ENCODE peak calls at places on chromosomes 6 and 20, in five cellular contexts. A is lower lobe of right lung; D is heart left ventricle; P is effector memory CD4-positive, alpha-beta T cell; X is CD4-positive, CD25-positive, alpha-beta regulatory T cell. K is an unnamed sample.

GRCh38 chr6:29811377-29811776 is 16.2 kb upstream of the HLA-G start:
- DNase-seq in A (no peak), D (no peak), X (no peak), P (no peak), K (no peak)

GRCh38 chr6:10073326-10073725 is 341.5 kb downstream of the TFAP2A start:
- DNase-seq in P (no peak), X (no peak), A (no peak), D (no peak), K (no peak)

GRCh38 chr6:37699138-37699766 is 1.6 kb upstream of the MDGA1 start:
- DNase-seq in D (no peak), P (peak), A (no peak), X (peak), K (peak)

GRCh38 chr20:6994452-6994851 is 227.0 kb downstream of the BMP2 start:
- DNase-seq in X (no peak), P (no peak), A (no peak), D (no peak), K (no peak)

GRCh38 chr6:100440935-100441334 is 23.8 kb downstream of the SIM1 start:
- DNase-seq in D (no peak), P (no peak), A (no peak), X (no peak), K (no peak)

GRCh38 chr6:21171801-21172200 is 421.8 kb upstream of the SOX4 start:
- DNase-seq in D (no peak), X (no peak), A (no peak), P (no peak), K (no peak)

GRCh38 chr6:6453186-6453585 is 132.7 kb upstream of the F13A1 start:
- DNase-seq in A (no peak), P (no peak), X (no peak), D (no peak), K (no peak)

GRCh38 chr6:125377621-125378020 is 75.9 kb upstream of the HDDC2 start:
- DNase-seq in D (no peak), A (no peak), P (no peak), X (no peak), K (no peak)

GRCh38 chr6:105786890-105787655 is 299.1 kb upstream of the PRDM1 start:
- DNase-seq in D (no peak), X (no peak), P (no peak), A (no peak), K (no peak)

GRCh38 chr6:2688416-2689064 is 62.2 kb downstream of the MYLK4 start:
- DNase-seq in P (no peak), A (no peak), D (no peak), X (no peak), K (no peak)

GRCh38 chr20:45341939-45342862 is 6.0 kb downstream of the SDC4 start:
- DNase-seq in P (no peak), D (peak), X (no peak), A (peak), K (peak)

GRCh38 chr6:111477481-111477938 is 5.5 kb downstream of the REV3L start:
- DNase-seq in A (no peak), X (no peak), D (no peak), P (no peak), K (no peak)

GRCh38 chr20:45822863-45823262 is 4.2 kb downstream of the TNNC2 start:
- DNase-seq in A (no peak), X (no peak), P (no peak), D (no peak), K (peak)

GRCh38 chr6:18978330-18979128 is 591.4 kb downstream of the RNF144B start:
- DNase-seq in P (no peak), X (no peak), A (no peak), D (peak), K (no peak)

GRCh38 chr6:163319609-163320366 is 94.7 kb upstream of the QKI start:
- DNase-seq in A (no peak), D (no peak), X (no peak), P (no peak), K (no peak)

GRCh38 chr6:108945686-108946158 is 97.5 kb downstream of the ARMC2 start:
- DNase-seq in X (no peak), P (no peak), D (peak), A (peak), K (peak)

GRCh38 chr6:94680672-94681212 is 896.6 kb upstream of the MANEA start:
- DNase-seq in P (no peak), X (no peak), D (no peak), A (no peak), K (no peak)

GRCh38 chr6:169337881-169338445 is 84.3 kb upstream of the THBS2 start:
- DNase-seq in D (no peak), A (no peak), X (no peak), P (no peak), K (no peak)

GRCh38 chr6:4888841-4889240 is 112.6 kb downstream of the CDYL start:
- DNase-seq in X (no peak), A (no peak), P (no peak), D (no peak), K (no peak)

GRCh38 chr6:111658445-111659154 is 52.9 kb upstream of the TRAF3IP2 start:
- DNase-seq in D (no peak), X (no peak), A (no peak), P (no peak), K (peak)

GRCh38 chr6:99350573-99350972 is 1.1 kb upstream of the FAXC start:
- DNase-seq in A (no peak), P (no peak), D (no peak), X (no peak), K (no peak)

GRCh38 chr6:41914869-41915268 is 6.1 kb downstream of the MED20 start:
- DNase-seq in P (no peak), D (no peak), X (no peak), A (no peak), K (no peak)

GRCh38 chr20:48631114-48632016 is 196.4 kb downstream of the PREX1 start:
- DNase-seq in X (no peak), D (no peak), P (no peak), A (no peak), K (no peak)

GRCh38 chr20:54668271-54669053 is 193.1 kb downstream of the DOK5 start:
- DNase-seq in A (no peak), D (no peak), X (no peak), P (no peak), K (no peak)

GRCh38 chr6:34157851-34158250 is 12.0 kb upstream of the GRM4 start:
- DNase-seq in X (no peak), P (no peak), D (peak), A (no peak), K (peak)

GRCh38 chr20:3172933-3173581 is at the start of gene LZTS3:
- DNase-seq in A (peak), D (peak), P (peak), X (peak), K (peak)

GRCh38 chr20:58595167-58595566 is 55.9 kb upstream of the STX16 start:
- DNase-seq in X (no peak), P (no peak), D (no peak), A (no peak), K (no peak)

GRCh38 chr20:58599966-58600365 is 51.1 kb upstream of the STX16 start:
- DNase-seq in P (no peak), D (no peak), A (no peak), X (no peak), K (peak)

GRCh38 chr20:58598271-58599015 is 52.6 kb upstream of the STX16 start:
- DNase-seq in X (no peak), D (no peak), P (no peak), A (no peak), K (peak)

GRCh38 chr20:58596244-58597010 is 54.7 kb upstream of the STX16 start:
- DNase-seq in P (no peak), A (no peak), D (no peak), X (no peak), K (no peak)

DNA sequence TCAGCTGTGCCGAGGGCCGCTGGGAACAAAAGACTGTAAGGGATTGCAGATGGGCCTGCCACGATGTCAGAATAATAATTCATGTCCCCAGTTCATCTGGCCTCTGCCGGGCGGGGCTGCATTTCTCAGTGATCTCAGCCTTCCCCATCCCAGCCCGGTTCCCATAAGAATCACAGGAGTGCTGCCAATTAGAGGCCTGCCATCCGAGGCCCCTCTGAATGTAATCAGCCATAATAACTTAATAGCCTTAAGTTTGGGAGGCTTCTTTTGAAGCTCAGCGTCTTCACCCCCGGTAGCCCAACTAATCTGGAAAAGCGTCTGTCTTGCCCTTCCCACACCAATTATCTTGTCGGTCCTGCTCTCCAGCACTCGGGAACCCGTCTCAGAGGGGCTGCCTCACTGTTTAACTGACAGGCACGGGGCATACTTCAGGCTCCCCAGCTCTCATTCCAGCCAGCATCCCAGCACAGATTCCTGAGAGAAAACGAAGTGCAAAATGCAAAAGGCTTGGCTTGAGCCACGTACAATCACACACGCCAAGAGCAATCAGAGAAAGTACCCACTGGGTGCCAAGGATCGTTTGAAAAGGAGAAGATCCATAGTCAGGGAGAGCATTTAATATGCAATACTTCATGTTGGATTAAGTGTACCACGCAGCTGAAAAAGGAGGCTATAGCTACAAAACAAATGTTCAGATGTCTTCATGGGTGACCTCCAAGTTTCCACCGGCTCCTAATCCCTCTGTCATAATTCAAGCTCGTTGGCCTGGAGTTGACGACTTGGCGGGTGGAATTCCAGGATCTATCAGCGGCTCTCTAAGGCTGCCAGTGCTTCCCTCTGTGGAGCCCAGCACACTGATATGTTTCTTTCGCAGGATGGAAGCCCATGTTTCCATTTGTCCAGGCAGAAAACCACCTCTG is 53.8 kb upstream of the STX16 start:
- DNase-seq in A (no peak), P (no peak), X (no peak), D (peak), K (peak)
- H3K27ac ChIP-seq in A (peak), P (no peak), X (no peak), D (peak), K (no peak)

GRCh38 chr20:63006611-63007471 is at the start of gene BHLHE23:
- DNase-seq in X (no peak), A (no peak), D (no peak), P (no peak), K (no peak)

GRCh38 chr20:63007472-63007721 is 633 bp upstream of the BHLHE23 start:
- DNase-seq in A (no peak), P (no peak), X (no peak), D (no peak), K (no peak)

GRCh38 chr20:63004607-63005211 is 2.1 kb downstream of the BHLHE23 start:
- DNase-seq in A (no peak), P (no peak), D (no peak), X (no peak), K (no peak)

GRCh38 chr20:63005240-63005861 is 1.4 kb downstream of the BHLHE23 start:
- DNase-seq in D (no peak), A (no peak), P (no peak), X (no peak), K (no peak)

DNA sequence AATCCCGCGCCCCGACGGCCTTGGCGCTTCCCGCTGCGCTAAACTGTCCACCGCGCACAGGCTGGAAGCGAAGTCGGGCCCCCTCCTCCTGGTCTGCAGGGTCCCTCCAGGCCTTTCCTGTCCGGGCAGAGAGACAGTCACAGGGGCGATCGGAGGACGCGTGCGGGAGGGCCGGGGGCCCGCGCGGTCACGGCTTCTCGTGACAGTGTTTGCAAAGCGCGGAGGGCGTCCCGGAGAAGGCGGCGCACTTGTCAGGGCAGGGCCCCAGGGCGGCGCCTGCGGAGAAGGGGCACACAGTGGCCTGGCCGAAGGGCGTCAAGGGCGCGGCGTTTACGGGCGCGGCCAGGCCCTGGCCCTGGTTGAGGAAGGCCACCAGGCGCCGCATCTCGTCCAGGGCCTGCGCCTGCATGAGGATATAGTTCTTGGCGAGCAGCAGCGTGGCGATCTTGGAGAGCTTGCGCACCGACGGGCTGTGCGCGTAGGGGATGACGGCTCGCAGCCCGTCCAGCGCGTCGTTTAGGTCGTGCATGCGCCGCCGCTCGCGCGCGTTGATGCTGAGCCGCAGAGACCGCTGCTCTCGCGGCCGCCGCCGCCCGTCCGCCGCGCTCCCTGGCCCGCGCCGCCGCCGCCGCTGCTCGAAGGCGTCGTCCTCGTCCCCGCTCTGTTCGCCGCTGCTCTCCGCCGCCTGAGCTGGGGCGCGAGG is 751 bp downstream of the BHLHE23 start:
- DNase-seq in D (no peak), A (no peak), P (no peak), X (no peak), K (no peak)
- H3K4me3 ChIP-seq in D (no peak), A (no peak), P (no peak), X (no peak), K (no peak)

DNA sequence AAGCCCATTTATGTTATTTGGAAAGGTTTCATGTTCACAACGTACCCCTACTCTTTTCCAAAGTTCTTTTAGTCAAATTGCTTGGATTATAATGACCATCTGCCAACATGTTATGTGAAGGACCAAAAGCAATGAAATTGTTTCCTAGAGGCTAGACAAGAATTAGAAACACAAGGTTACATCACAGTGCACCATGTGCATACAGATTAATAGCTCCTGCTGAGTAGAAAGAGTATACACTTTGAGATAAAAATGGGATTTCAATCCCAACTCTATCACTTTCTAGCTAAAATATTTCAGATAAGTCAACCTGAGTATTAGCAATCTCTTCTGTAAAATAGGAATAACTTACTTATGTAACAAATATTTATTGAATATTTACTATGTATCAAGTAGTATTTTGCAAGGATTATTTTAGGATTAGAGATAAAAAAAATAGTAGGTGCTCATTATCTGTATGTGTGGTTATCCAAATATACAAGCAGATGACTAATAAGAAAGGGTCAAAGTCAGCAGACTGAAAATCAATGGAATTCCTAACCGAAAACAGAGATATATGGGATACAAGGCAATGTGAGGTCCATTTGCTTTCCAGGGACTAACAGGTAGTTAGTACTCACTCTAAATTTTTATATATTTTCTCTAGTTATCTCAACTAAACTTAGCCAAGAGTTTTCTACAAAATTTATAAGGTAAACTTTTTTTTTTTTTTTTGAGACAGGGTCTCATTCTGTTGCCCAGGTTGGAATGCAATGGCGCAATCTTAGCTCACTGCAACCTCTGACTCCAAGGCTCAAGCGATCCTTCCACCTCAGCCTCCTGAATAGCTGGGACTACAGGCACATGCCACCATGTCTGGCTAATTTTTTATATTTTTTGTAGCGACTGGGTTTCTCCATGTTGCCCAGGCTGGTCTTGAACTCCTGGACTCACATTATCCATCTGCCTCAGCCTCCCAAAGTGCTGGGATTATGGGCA is 127.7 kb downstream of the PDSS2 start:
- DNase-seq in A (no peak), X (no peak), D (no peak), P (no peak), K (no peak)
- H3K27ac ChIP-seq in A (no peak), X (no peak), D (no peak), P (no peak), K (no peak)

DNA sequence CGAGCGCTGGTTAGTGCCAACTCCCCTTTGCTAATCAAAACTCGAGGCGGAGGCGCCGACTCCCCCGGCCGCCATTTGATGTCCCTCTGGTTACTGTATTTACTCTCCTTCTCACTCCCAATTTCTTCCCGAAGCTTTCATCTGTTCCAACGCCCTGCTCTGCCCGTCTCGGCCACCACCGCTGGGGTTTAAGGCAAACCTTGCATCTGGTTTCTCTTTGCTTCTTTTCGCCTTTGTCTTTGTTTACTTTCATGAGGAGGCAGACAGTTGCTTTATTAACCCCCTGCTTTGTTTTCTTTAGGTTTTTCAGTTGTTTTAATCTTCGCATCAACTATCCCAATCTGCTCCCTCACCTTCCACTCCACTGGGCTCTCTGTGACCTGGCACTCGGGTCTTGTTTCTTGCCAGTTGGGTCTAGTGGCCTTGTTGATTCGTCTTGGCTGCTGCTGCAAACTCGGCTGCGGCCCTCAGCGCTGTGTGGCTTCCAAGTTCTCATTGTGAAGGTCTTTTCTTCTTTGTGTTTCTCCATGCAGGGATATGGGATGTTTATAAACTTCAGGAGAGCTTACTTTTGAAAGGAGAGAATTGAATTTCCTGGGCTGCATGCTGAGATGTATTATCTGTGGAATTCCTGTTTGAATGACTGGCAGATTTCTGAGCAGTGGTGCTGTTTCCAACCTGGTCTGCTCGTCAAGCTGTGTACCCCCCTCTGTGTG is 155.1 kb downstream of the CDC5L start:
- DNase-seq in X (no peak), A (no peak), P (no peak), D (peak), K (no peak)
- H3K4me3 ChIP-seq in X (no peak), A (no peak), P (no peak), D (no peak), K (no peak)

DNA sequence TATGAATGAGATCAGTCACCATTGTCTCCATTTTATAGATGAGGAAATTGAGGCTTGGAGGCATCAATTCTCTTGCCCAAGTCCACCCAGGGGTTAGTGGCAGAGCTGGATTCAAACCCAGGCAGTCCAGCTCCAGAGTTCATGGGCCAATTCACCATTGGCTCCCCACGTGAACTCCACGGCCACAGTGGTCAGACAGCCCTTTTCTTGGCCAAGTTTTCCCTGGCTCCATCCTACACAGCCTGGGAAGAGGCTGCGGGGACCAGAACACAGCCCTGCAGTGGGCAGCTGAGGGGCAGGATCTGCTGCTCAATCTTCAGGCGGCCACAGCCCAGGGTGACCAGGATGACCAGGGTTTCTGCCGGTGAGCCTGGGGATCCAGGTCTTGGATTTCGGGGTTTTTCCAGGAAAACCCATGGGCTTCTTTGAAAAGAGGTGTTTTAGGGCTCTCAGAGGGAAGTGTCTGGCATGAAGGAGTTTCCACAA is 20.4 kb downstream of the TGM2 start:
- DNase-seq in D (no peak), A (no peak), X (no peak), P (no peak), K (no peak)
- H3K27ac ChIP-seq in D (peak), A (peak), X (no peak), P (no peak), K (peak)